ENCODE peak calls at places on chromosomes 12 and 14, in four cellular contexts. Y is GDM1, M is HEK293T, L is NCI-H1105 treated with DMSO at 0.1 percent for 48 hours. F is an unnamed sample.
A peak's percentile ranks its signal among the peaks of the same experiment; 100 is the strongest.

GRCh38 chr12:103877934-103878510 is 37.0 kb upstream of the NT5DC3 start:
- DNase-seq in Y (peak; percentile 46), M (peak; percentile 80), L (peak; percentile 73), F (peak; percentile 30)

GRCh38 chr14:26276757-26277156 is 321.1 kb downstream of the NOVA1 start:
- DNase-seq in Y (no peak), M (peak; percentile 35), L (peak; percentile 49), F (peak; percentile 51)

GRCh38 chr14:54169254-54169924 is 212.8 kb upstream of the BMP4 start:
- DNase-seq in Y (no peak), M (no peak), L (no peak), F (no peak)

GRCh38 chr12:105485321-105485910 is 154.9 kb downstream of the C12orf75 start:
- DNase-seq in Y (no peak), M (no peak), L (no peak), F (no peak)

GRCh38 chr12:67356400-67356799 is 87.2 kb downstream of the CAND1 start:
- DNase-seq in Y (no peak), M (no peak), L (peak; percentile 80), F (no peak)

GRCh38 chr12:5921027-5921909 is 23.8 kb downstream of the ANO2 start:
- DNase-seq in Y (no peak), M (no peak), L (no peak), F (no peak)

GRCh38 chr12:127231366-127231765 is 1035.6 kb upstream of the TMEM132C start:
- DNase-seq in Y (no peak), M (no peak), L (no peak), F (no peak)

GRCh38 chr14:104247336-104248202 is 109.2 kb downstream of the KIF26A start:
- DNase-seq in Y (no peak), M (no peak), L (no peak), F (no peak)

GRCh38 chr12:121688966-121689365 is 19.5 kb upstream of the MORN3 start:
- DNase-seq in Y (no peak), M (no peak), L (no peak), F (no peak)

GRCh38 chr12:80490329-80490728 is 46.3 kb downstream of the PTPRQ start:
- DNase-seq in Y (no peak), M (no peak), L (no peak), F (no peak)

GRCh38 chr14:28308727-28309126 is 457.9 kb upstream of the FOXG1 start:
- DNase-seq in Y (no peak), M (no peak), L (no peak), F (no peak)

GRCh38 chr12:19450362-19450761 is 11.1 kb downstream of the AEBP2 start:
- DNase-seq in Y (no peak), M (no peak), L (no peak), F (no peak)

GRCh38 chr12:52419656-52420055 is 13.5 kb upstream of the KRT82 start:
- DNase-seq in Y (no peak), M (no peak), L (no peak), F (no peak)

GRCh38 chr12:88530868-88531267 is 49.4 kb downstream of the KITLG start:
- DNase-seq in Y (no peak), M (no peak), L (no peak), F (no peak)

GRCh38 chr14:95695051-95695450 is 8.8 kb downstream of the TCL1B start:
- DNase-seq in Y (no peak), M (no peak), L (no peak), F (no peak)

GRCh38 chr14:95185033-95185432 is 27.7 kb upstream of the DICER1 start:
- DNase-seq in Y (no peak), M (no peak), L (no peak), F (no peak)

GRCh38 chr14:70052990-70053389 is 135.8 kb downstream of the SLC8A3 start:
- DNase-seq in Y (no peak), M (peak; percentile 32), L (no peak), F (no peak)

GRCh38 chr12:67804168-67804567 is 155.6 kb downstream of the DYRK2 start:
- DNase-seq in Y (no peak), M (no peak), L (no peak), F (no peak)

GRCh38 chr14:99566009-99566389 is 38.0 kb downstream of the CCDC85C start:
- DNase-seq in Y (no peak), M (no peak), L (peak; percentile 39), F (no peak)

GRCh38 chr12:42504049-42504448 is 85.5 kb downstream of the PRICKLE1 start:
- DNase-seq in Y (no peak), M (peak; percentile 39), L (peak; percentile 57), F (no peak)

GRCh38 chr12:51320695-51321320 is 3.2 kb downstream of the BIN2 start:
- DNase-seq in Y (peak; percentile 46), M (no peak), L (no peak), F (no peak)

GRCh38 chr12:47038270-47038748 is 41.1 kb upstream of the PCED1B start:
- DNase-seq in Y (no peak), M (no peak), L (no peak), F (no peak)

GRCh38 chr12:130956456-130957303 is 3.0 kb downstream of the ADGRD1 start:
- DNase-seq in Y (no peak), M (no peak), L (no peak), F (no peak)

GRCh38 chr12:111687255-111687654 is 1.4 kb downstream of the ACAD10 start:
- DNase-seq in Y (no peak), M (peak; percentile 19), L (no peak), F (no peak)

GRCh38 chr12:103326190-103326589 is 169.6 kb downstream of the C12orf42 start:
- DNase-seq in Y (no peak), M (peak; percentile 22), L (peak; percentile 40), F (no peak)

GRCh38 chr12:122999196-122999946 is 18.9 kb downstream of the ARL6IP4 start:
- DNase-seq in Y (no peak), M (no peak), L (no peak), F (peak; percentile 45)

GRCh38 chr12:109458086-109458485 is 19.0 kb downstream of the KCTD10 start:
- DNase-seq in Y (no peak), M (no peak), L (no peak), F (no peak)

GRCh38 chr14:52275372-52275771 is 7.9 kb downstream of the PTGDR start:
- DNase-seq in Y (no peak), M (no peak), L (no peak), F (no peak)

GRCh38 chr14:22563987-22564386 is 25.0 kb downstream of the DAD1 start:
- DNase-seq in Y (no peak), M (no peak), L (no peak), F (no peak)

GRCh38 chr14:97329701-97330100 is 532.5 kb downstream of the VRK1 start:
- DNase-seq in Y (no peak), M (no peak), L (no peak), F (no peak)

GRCh38 chr12:75489613-75490210 is 9.2 kb downstream of the GLIPR1 start:
- DNase-seq in Y (no peak), M (no peak), L (no peak), F (no peak)

GRCh38 chr12:94618995-94619695 is 31.2 kb downstream of the TMCC3 start:
- DNase-seq in Y (no peak), M (no peak), L (no peak), F (no peak)

GRCh38 chr12:58008658-58009057 is 67.3 kb downstream of the ATP23 start:
- DNase-seq in Y (no peak), M (no peak), L (no peak), F (no peak)

GRCh38 chr12:122094735-122095561 is 16.4 kb downstream of the MLXIP start:
- DNase-seq in Y (no peak), M (no peak), L (peak; percentile 23), F (no peak)

GRCh38 chr12:76863005-76863670 is 15.7 kb downstream of the CSRP2 start:
- DNase-seq in Y (no peak), M (no peak), L (no peak), F (no peak)

GRCh38 chr12:752673-753400 is 458 bp downstream of the WNK1 start:
- DNase-seq in Y (no peak), M (peak; percentile 38), L (peak; percentile 40), F (peak; percentile 77)

GRCh38 chr12:130945793-130946492 is 7.8 kb upstream of the ADGRD1 start:
- DNase-seq in Y (no peak), M (no peak), L (no peak), F (no peak)

GRCh38 chr12:50788562-50788961 is 24.7 kb downstream of the ATF1 start:
- DNase-seq in Y (no peak), M (no peak), L (no peak), F (no peak)

GRCh38 chr14:32711103-32711680 is 227.5 kb upstream of the NPAS3 start:
- DNase-seq in Y (no peak), M (peak; percentile 49), L (peak; percentile 69), F (peak; percentile 74)

GRCh38 chr12:3333991-3334391 is 157.0 kb upstream of the PRMT8 start:
- DNase-seq in Y (no peak), M (no peak), L (no peak), F (no peak)

F was measured in midbrain.